ENCODE peak calls at places on chromosomes 12 and 14, in five cellular contexts. One of them, this sample, is unnamed.

GRCh38 chr12:12645485-12645884 is 33.8 kb downstream of the CREBL2 start:
- DNase-seq in tibial artery: no peak
- DNase-seq in right atrium auricular region: no peak
- DNase-seq in HCT116: peak
- DNase-seq in OCI-LY7: peak
- DNase-seq in this sample: peak

GRCh38 chr12:25859976-25860375 is 98.5 kb upstream of the RASSF8 start:
- DNase-seq in tibial artery: no peak
- DNase-seq in HCT116: no peak
- DNase-seq in OCI-LY7: no peak
- DNase-seq in right atrium auricular region: no peak
- DNase-seq in this sample: no peak

GRCh38 chr12:29171421-29172258 is 22.6 kb downstream of the FAR2 start:
- DNase-seq in HCT116: no peak
- DNase-seq in tibial artery: no peak
- DNase-seq in right atrium auricular region: no peak
- DNase-seq in OCI-LY7: no peak
- DNase-seq in this sample: no peak

GRCh38 chr12:87820524-87821194 is 208.5 kb downstream of the C12orf50 start:
- DNase-seq in OCI-LY7: no peak
- DNase-seq in HCT116: peak
- DNase-seq in tibial artery: no peak
- DNase-seq in right atrium auricular region: no peak
- DNase-seq in this sample: peak

GRCh38 chr12:110269622-110270124 is 11.4 kb upstream of the ATP2A2 start:
- DNase-seq in tibial artery: no peak
- DNase-seq in right atrium auricular region: no peak
- DNase-seq in OCI-LY7: no peak
- DNase-seq in HCT116: no peak
- DNase-seq in this sample: peak

GRCh38 chr14:54497224-54497623 is 8.4 kb upstream of the GMFB start:
- DNase-seq in HCT116: no peak
- DNase-seq in tibial artery: no peak
- DNase-seq in OCI-LY7: no peak
- DNase-seq in right atrium auricular region: no peak
- DNase-seq in this sample: no peak

GRCh38 chr12:131194166-131194565 is 240.5 kb downstream of the ADGRD1 start:
- DNase-seq in HCT116: peak
- DNase-seq in tibial artery: no peak
- DNase-seq in right atrium auricular region: peak
- DNase-seq in OCI-LY7: peak
- DNase-seq in this sample: peak

GRCh38 chr12:48040294-48040820 is 36.1 kb upstream of the COL2A1 start:
- DNase-seq in tibial artery: no peak
- DNase-seq in OCI-LY7: no peak
- DNase-seq in right atrium auricular region: no peak
- DNase-seq in HCT116: no peak
- DNase-seq in this sample: no peak

GRCh38 chr12:130796985-130797686 is 41.9 kb downstream of the STX2 start:
- DNase-seq in tibial artery: no peak
- DNase-seq in HCT116: no peak
- DNase-seq in right atrium auricular region: no peak
- DNase-seq in OCI-LY7: no peak
- DNase-seq in this sample: no peak

GRCh38 chr14:32230695-32231280 is 27.7 kb upstream of the RNU6-8 start:
- DNase-seq in tibial artery: no peak
- DNase-seq in HCT116: no peak
- DNase-seq in right atrium auricular region: no peak
- DNase-seq in OCI-LY7: no peak
- DNase-seq in this sample: peak

GRCh38 chr12:61654698-61655097 is 605.5 kb upstream of the USP15 start:
- DNase-seq in tibial artery: no peak
- DNase-seq in right atrium auricular region: no peak
- DNase-seq in HCT116: peak
- DNase-seq in OCI-LY7: peak
- DNase-seq in this sample: no peak

GRCh38 chr12:120439646-120440247 is 1.8 kb downstream of the COX6A1 start:
- DNase-seq in right atrium auricular region: no peak
- DNase-seq in OCI-LY7: peak
- DNase-seq in tibial artery: no peak
- DNase-seq in HCT116: peak
- DNase-seq in this sample: peak

GRCh38 chr12:873954-874353 is 75.5 kb downstream of the RAD52 start:
- DNase-seq in tibial artery: no peak
- DNase-seq in HCT116: no peak
- DNase-seq in right atrium auricular region: no peak
- DNase-seq in OCI-LY7: no peak
- DNase-seq in this sample: peak

GRCh38 chr12:44464180-44464579 is 411.9 kb downstream of the NELL2 start:
- DNase-seq in tibial artery: no peak
- DNase-seq in OCI-LY7: no peak
- DNase-seq in right atrium auricular region: no peak
- DNase-seq in HCT116: no peak
- DNase-seq in this sample: no peak

GRCh38 chr14:74615735-74616134 is 3.7 kb upstream of the LTBP2 start:
- DNase-seq in OCI-LY7: no peak
- DNase-seq in right atrium auricular region: no peak
- DNase-seq in tibial artery: no peak
- DNase-seq in HCT116: no peak
- DNase-seq in this sample: no peak

GRCh38 chr14:89851031-89851430 is 103.5 kb downstream of the EFCAB11 start:
- DNase-seq in tibial artery: no peak
- DNase-seq in right atrium auricular region: no peak
- DNase-seq in HCT116: no peak
- DNase-seq in OCI-LY7: no peak
- DNase-seq in this sample: no peak

GRCh38 chr14:76337619-76338545 is 38.1 kb upstream of the ESRRB start:
- DNase-seq in OCI-LY7: no peak
- DNase-seq in right atrium auricular region: no peak
- DNase-seq in tibial artery: no peak
- DNase-seq in HCT116: no peak
- DNase-seq in this sample: no peak

GRCh38 chr12:57008113-57008687 is 1.9 kb upstream of the ZBTB39 start:
- DNase-seq in right atrium auricular region: no peak
- DNase-seq in OCI-LY7: peak
- DNase-seq in tibial artery: no peak
- DNase-seq in HCT116: peak
- DNase-seq in this sample: peak

GRCh38 chr12:3604750-3605638 is 114.0 kb downstream of the PRMT8 start:
- DNase-seq in HCT116: no peak
- DNase-seq in OCI-LY7: no peak
- DNase-seq in tibial artery: no peak
- DNase-seq in right atrium auricular region: no peak
- DNase-seq in this sample: peak

GRCh38 chr12:76259660-76260389 is 88.4 kb downstream of the BBS10 start:
- DNase-seq in right atrium auricular region: no peak
- DNase-seq in OCI-LY7: peak
- DNase-seq in HCT116: no peak
- DNase-seq in tibial artery: no peak
- DNase-seq in this sample: peak

GRCh38 chr14:67837011-67837624 is 17.5 kb downstream of the RAD51B start:
- DNase-seq in tibial artery: peak
- DNase-seq in right atrium auricular region: no peak
- DNase-seq in OCI-LY7: peak
- DNase-seq in HCT116: peak
- DNase-seq in this sample: peak

GRCh38 chr14:83541147-83541546 is 1988.8 kb upstream of the FLRT2 start:
- DNase-seq in right atrium auricular region: no peak
- DNase-seq in OCI-LY7: no peak
- DNase-seq in HCT116: no peak
- DNase-seq in tibial artery: no peak
- DNase-seq in this sample: no peak

GRCh38 chr12:6116481-6117021 is 7.9 kb downstream of the VWF start:
- DNase-seq in right atrium auricular region: no peak
- DNase-seq in tibial artery: no peak
- DNase-seq in HCT116: no peak
- DNase-seq in OCI-LY7: no peak
- DNase-seq in this sample: no peak

GRCh38 chr12:48988030-48988649 is 10.0 kb downstream of the WNT1 start:
- DNase-seq in HCT116: no peak
- DNase-seq in OCI-LY7: peak
- DNase-seq in right atrium auricular region: no peak
- DNase-seq in tibial artery: no peak
- DNase-seq in this sample: peak

GRCh38 chr12:10140001-10140400 is 10.0 kb upstream of the CLEC7A start:
- DNase-seq in right atrium auricular region: no peak
- DNase-seq in OCI-LY7: peak
- DNase-seq in HCT116: peak
- DNase-seq in tibial artery: no peak
- DNase-seq in this sample: peak

GRCh38 chr12:123363385-123363742 is 1.3 kb downstream of the SBNO1 start:
- DNase-seq in HCT116: no peak
- DNase-seq in tibial artery: no peak
- DNase-seq in right atrium auricular region: no peak
- DNase-seq in OCI-LY7: peak
- DNase-seq in this sample: peak

GRCh38 chr12:11667159-11667558 is 17.7 kb downstream of the ETV6 start:
- DNase-seq in right atrium auricular region: no peak
- DNase-seq in OCI-LY7: no peak
- DNase-seq in tibial artery: no peak
- DNase-seq in HCT116: no peak
- DNase-seq in this sample: no peak

GRCh38 chr14:75877292-75877691 is 104.5 kb downstream of the TGFB3 start:
- DNase-seq in right atrium auricular region: no peak
- DNase-seq in OCI-LY7: no peak
- DNase-seq in HCT116: no peak
- DNase-seq in tibial artery: no peak
- DNase-seq in this sample: no peak

GRCh38 chr12:75289678-75290200 is 40.4 kb downstream of the CAPS2 start:
- DNase-seq in OCI-LY7: no peak
- DNase-seq in HCT116: peak
- DNase-seq in right atrium auricular region: no peak
- DNase-seq in tibial artery: no peak
- DNase-seq in this sample: peak

GRCh38 chr12:120845696-120846095 is 58.5 kb downstream of the SPPL3 start:
- DNase-seq in OCI-LY7: no peak
- DNase-seq in tibial artery: no peak
- DNase-seq in right atrium auricular region: no peak
- DNase-seq in HCT116: no peak
- DNase-seq in this sample: no peak

GRCh38 chr14:61025239-61026223 is 44.5 kb downstream of the SLC38A6 start:
- DNase-seq in right atrium auricular region: peak
- DNase-seq in HCT116: peak
- DNase-seq in OCI-LY7: peak
- DNase-seq in tibial artery: peak
- DNase-seq in this sample: peak

GRCh38 chr12:38892090-38892786 is 13.2 kb downstream of the CPNE8 start:
- DNase-seq in right atrium auricular region: no peak
- DNase-seq in tibial artery: no peak
- DNase-seq in OCI-LY7: no peak
- DNase-seq in HCT116: no peak
- DNase-seq in this sample: peak

GRCh38 chr12:49059385-49060232 is 985 bp downstream of the KMT2D start:
- DNase-seq in tibial artery: no peak
- DNase-seq in OCI-LY7: peak
- DNase-seq in right atrium auricular region: no peak
- DNase-seq in HCT116: no peak
- DNase-seq in this sample: peak

GRCh38 chr12:57216014-57216891 is at the start of gene NXPH4:
- DNase-seq in tibial artery: peak
- DNase-seq in HCT116: no peak
- DNase-seq in right atrium auricular region: no peak
- DNase-seq in OCI-LY7: peak
- DNase-seq in this sample: no peak

GRCh38 chr12:7542046-7542445 is 38.5 kb upstream of the CD163 start:
- DNase-seq in OCI-LY7: peak
- DNase-seq in right atrium auricular region: no peak
- DNase-seq in HCT116: no peak
- DNase-seq in tibial artery: no peak
- DNase-seq in this sample: no peak

GRCh38 chr14:77264466-77265186 is 6.4 kb downstream of the NGB start:
- DNase-seq in HCT116: no peak
- DNase-seq in OCI-LY7: no peak
- DNase-seq in right atrium auricular region: no peak
- DNase-seq in tibial artery: no peak
- DNase-seq in this sample: no peak

GRCh38 chr12:127943481-127944210 is 323.3 kb upstream of the TMEM132C start:
- DNase-seq in tibial artery: no peak
- DNase-seq in HCT116: no peak
- DNase-seq in OCI-LY7: no peak
- DNase-seq in right atrium auricular region: no peak
- DNase-seq in this sample: no peak

GRCh38 chr14:35353409-35354172 is 51.0 kb downstream of the NFKBIA start:
- DNase-seq in right atrium auricular region: no peak
- DNase-seq in tibial artery: no peak
- DNase-seq in OCI-LY7: no peak
- DNase-seq in HCT116: no peak
- DNase-seq in this sample: no peak
- TF ChIP-seq CTCF in right atrium auricular region: no peak
- TF ChIP-seq CTCF in tibial artery: no peak
- TF ChIP-seq CTCF in OCI-LY7: no peak
- TF ChIP-seq CTCF in HCT116: no peak
- TF ChIP-seq CTCF in this sample: no peak

GRCh38 chr12:50523772-50524171 is 19.0 kb downstream of the DIP2B start:
- DNase-seq in tibial artery: no peak
- DNase-seq in HCT116: no peak
- DNase-seq in right atrium auricular region: no peak
- DNase-seq in OCI-LY7: no peak
- DNase-seq in this sample: no peak
- H3K27ac ChIP-seq in tibial artery: no peak
- H3K27ac ChIP-seq in HCT116: no peak
- H3K27ac ChIP-seq in right atrium auricular region: no peak
- H3K27ac ChIP-seq in OCI-LY7: no peak
- H3K27ac ChIP-seq in this sample: no peak

DNA sequence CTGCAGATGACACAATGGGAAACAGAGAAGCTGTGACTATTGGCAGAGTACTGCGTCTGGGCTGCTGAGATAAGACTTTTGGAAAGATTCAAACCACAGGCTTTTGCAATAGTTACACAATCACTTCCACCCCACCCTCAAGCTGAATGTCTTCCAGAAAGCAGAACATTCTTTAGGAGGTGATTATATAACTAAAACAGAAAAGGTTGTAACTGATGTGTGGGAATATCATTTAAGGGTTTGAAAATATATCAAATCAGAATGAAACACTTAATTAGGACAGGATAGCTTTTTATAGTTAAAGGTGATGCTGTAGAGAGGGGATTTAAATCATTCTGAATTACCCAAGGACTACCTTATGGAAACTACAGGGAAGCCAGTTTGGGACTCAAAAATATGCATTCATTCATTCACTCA is 75.2 kb upstream of the TMPO start:
- DNase-seq in tibial artery: peak
- DNase-seq in HCT116: no peak
- DNase-seq in right atrium auricular region: peak
- DNase-seq in OCI-LY7: no peak
- DNase-seq in this sample: peak
- TF ChIP-seq CTCF in tibial artery: no peak
- TF ChIP-seq CTCF in HCT116: no peak
- TF ChIP-seq CTCF in right atrium auricular region: no peak
- TF ChIP-seq CTCF in OCI-LY7: no peak
- TF ChIP-seq CTCF in this sample: no peak

GRCh38 chr14:24160850-24161804 is at the start of gene IRF9:
- DNase-seq in right atrium auricular region: peak
- DNase-seq in OCI-LY7: peak
- DNase-seq in HCT116: peak
- DNase-seq in tibial artery: peak
- DNase-seq in this sample: peak
- H3K27ac ChIP-seq in right atrium auricular region: peak
- H3K27ac ChIP-seq in OCI-LY7: peak
- H3K27ac ChIP-seq in HCT116: peak
- H3K27ac ChIP-seq in tibial artery: peak
- H3K27ac ChIP-seq in this sample: peak

GRCh38 chr14:93970967-93971634 is 5.3 kb downstream of the ASB2 start:
- DNase-seq in right atrium auricular region: no peak
- DNase-seq in tibial artery: no peak
- DNase-seq in HCT116: no peak
- DNase-seq in OCI-LY7: peak
- DNase-seq in this sample: no peak
- TF ChIP-seq CTCF in right atrium auricular region: no peak
- TF ChIP-seq CTCF in tibial artery: no peak
- TF ChIP-seq CTCF in HCT116: no peak
- TF ChIP-seq CTCF in OCI-LY7: peak
- TF ChIP-seq CTCF in this sample: no peak